ENCODE peak calls at places on chromosomes 16 and 17, in seven cellular contexts. One of them, this sample, is unnamed.

GRCh38 chr16:85083051-85083639 is 29.1 kb downstream of the CIBAR2 start:
- DNase-seq in uterus: no peak
- DNase-seq in heart right ventricle: no peak
- DNase-seq in tibial artery: no peak
- DNase-seq in pancreas: no peak
- DNase-seq in body of pancreas: no peak
- DNase-seq in PC-9: no peak
- DNase-seq in this sample: no peak

GRCh38 chr17:36980281-36980761 is 31.6 kb downstream of the AATF start:
- DNase-seq in uterus: no peak
- DNase-seq in heart right ventricle: no peak
- DNase-seq in tibial artery: no peak
- DNase-seq in pancreas: no peak
- DNase-seq in body of pancreas: no peak
- DNase-seq in PC-9: no peak
- DNase-seq in this sample: no peak

GRCh38 chr16:63925221-63925620 is 1196.6 kb downstream of the CDH11 start:
- DNase-seq in uterus: no peak
- DNase-seq in heart right ventricle: no peak
- DNase-seq in tibial artery: no peak
- DNase-seq in pancreas: no peak
- DNase-seq in body of pancreas: no peak
- DNase-seq in PC-9: no peak
- DNase-seq in this sample: no peak

GRCh38 chr16:31385680-31386079 is 7.5 kb upstream of the ITGAD start:
- DNase-seq in uterus: no peak
- DNase-seq in heart right ventricle: no peak
- DNase-seq in tibial artery: no peak
- DNase-seq in pancreas: peak; percentile 55
- DNase-seq in body of pancreas: peak; percentile 84
- DNase-seq in PC-9: peak; percentile 88
- DNase-seq in this sample: no peak

GRCh38 chr17:74165811-74166365 is 37.6 kb upstream of the RPL38 start:
- DNase-seq in uterus: no peak
- DNase-seq in heart right ventricle: no peak
- DNase-seq in tibial artery: no peak
- DNase-seq in pancreas: no peak
- DNase-seq in body of pancreas: no peak
- DNase-seq in PC-9: no peak
- DNase-seq in this sample: peak; percentile 11

GRCh38 chr16:88390760-88391496 is 8.2 kb downstream of the ZNF469 start:
- DNase-seq in uterus: no peak
- DNase-seq in heart right ventricle: peak; percentile 50
- DNase-seq in tibial artery: no peak
- DNase-seq in pancreas: no peak
- DNase-seq in body of pancreas: no peak
- DNase-seq in PC-9: no peak
- DNase-seq in this sample: no peak

GRCh38 chr17:35943537-35943936 is at the start of gene LYZL6:
- DNase-seq in uterus: no peak
- DNase-seq in heart right ventricle: no peak
- DNase-seq in tibial artery: no peak
- DNase-seq in pancreas: no peak
- DNase-seq in body of pancreas: no peak
- DNase-seq in PC-9: no peak
- DNase-seq in this sample: no peak

GRCh38 chr17:18328643-18329204 is 13.6 kb downstream of the SMCR8 start:
- DNase-seq in uterus: no peak
- DNase-seq in heart right ventricle: no peak
- DNase-seq in tibial artery: no peak
- DNase-seq in pancreas: no peak
- DNase-seq in body of pancreas: no peak
- DNase-seq in PC-9: no peak
- DNase-seq in this sample: no peak

GRCh38 chr16:22274916-22275315 is 22.3 kb upstream of the POLR3E start:
- DNase-seq in uterus: no peak
- DNase-seq in heart right ventricle: no peak
- DNase-seq in tibial artery: no peak
- DNase-seq in pancreas: no peak
- DNase-seq in body of pancreas: no peak
- DNase-seq in PC-9: no peak
- DNase-seq in this sample: no peak

GRCh38 chr16:50301626-50302471 is 35.5 kb downstream of the ADCY7 start:
- DNase-seq in uterus: peak; percentile 27
- DNase-seq in heart right ventricle: no peak
- DNase-seq in tibial artery: peak; percentile 74
- DNase-seq in pancreas: no peak
- DNase-seq in body of pancreas: no peak
- DNase-seq in PC-9: peak; percentile 45
- DNase-seq in this sample: peak; percentile 81

GRCh38 chr16:31274831-31275816 is 15.3 kb downstream of the ITGAM start:
- DNase-seq in uterus: no peak
- DNase-seq in heart right ventricle: no peak
- DNase-seq in tibial artery: no peak
- DNase-seq in pancreas: no peak
- DNase-seq in body of pancreas: no peak
- DNase-seq in PC-9: no peak
- DNase-seq in this sample: no peak

GRCh38 chr16:923184-923583 is 47.6 kb downstream of the LMF1 start:
- DNase-seq in uterus: no peak
- DNase-seq in heart right ventricle: no peak
- DNase-seq in tibial artery: no peak
- DNase-seq in pancreas: peak; percentile 4
- DNase-seq in body of pancreas: no peak
- DNase-seq in PC-9: no peak
- DNase-seq in this sample: no peak

GRCh38 chr16:21971856-21972255 is 18.7 kb downstream of the UQCRC2 start:
- DNase-seq in uterus: no peak
- DNase-seq in heart right ventricle: no peak
- DNase-seq in tibial artery: no peak
- DNase-seq in pancreas: no peak
- DNase-seq in body of pancreas: no peak
- DNase-seq in PC-9: no peak
- DNase-seq in this sample: no peak

GRCh38 chr17:34393401-34393800 is 30.4 kb upstream of the CCL1 start:
- DNase-seq in uterus: no peak
- DNase-seq in heart right ventricle: no peak
- DNase-seq in tibial artery: no peak
- DNase-seq in pancreas: no peak
- DNase-seq in body of pancreas: no peak
- DNase-seq in PC-9: no peak
- DNase-seq in this sample: no peak

GRCh38 chr16:56233795-56234566 is 42.7 kb downstream of the GNAO1 start:
- DNase-seq in uterus: no peak
- DNase-seq in heart right ventricle: no peak
- DNase-seq in tibial artery: no peak
- DNase-seq in pancreas: no peak
- DNase-seq in body of pancreas: no peak
- DNase-seq in PC-9: peak; percentile 72
- DNase-seq in this sample: no peak

GRCh38 chr16:74734361-74735161 is 33.9 kb upstream of the MLKL start:
- DNase-seq in uterus: no peak
- DNase-seq in heart right ventricle: no peak
- DNase-seq in tibial artery: no peak
- DNase-seq in pancreas: no peak
- DNase-seq in body of pancreas: no peak
- DNase-seq in PC-9: no peak
- DNase-seq in this sample: no peak

GRCh38 chr16:87608400-87608985 is 6.2 kb downstream of the JPH3 start:
- DNase-seq in uterus: peak; percentile 28
- DNase-seq in heart right ventricle: peak; percentile 71
- DNase-seq in tibial artery: peak; percentile 43
- DNase-seq in pancreas: peak; percentile 63
- DNase-seq in body of pancreas: peak; percentile 35
- DNase-seq in PC-9: no peak
- DNase-seq in this sample: no peak

GRCh38 chr16:10678655-10679054 is 16.1 kb downstream of the TEKT5 start:
- DNase-seq in uterus: no peak
- DNase-seq in heart right ventricle: no peak
- DNase-seq in tibial artery: no peak
- DNase-seq in pancreas: no peak
- DNase-seq in body of pancreas: no peak
- DNase-seq in PC-9: no peak
- DNase-seq in this sample: no peak

GRCh38 chr17:7296189-7296861 is 1.9 kb upstream of the YBX2 start:
- DNase-seq in uterus: peak; percentile 84
- DNase-seq in heart right ventricle: peak; percentile 81
- DNase-seq in tibial artery: peak; percentile 74
- DNase-seq in pancreas: peak; percentile 86
- DNase-seq in body of pancreas: peak; percentile 84
- DNase-seq in PC-9: peak; percentile 61
- DNase-seq in this sample: peak; percentile 72

GRCh38 chr17:7293131-7293557 is 1.3 kb downstream of the YBX2 start:
- DNase-seq in uterus: no peak
- DNase-seq in heart right ventricle: no peak
- DNase-seq in tibial artery: no peak
- DNase-seq in pancreas: no peak
- DNase-seq in body of pancreas: no peak
- DNase-seq in PC-9: peak; percentile 86
- DNase-seq in this sample: no peak

GRCh38 chr17:7295230-7296180 is 1.1 kb upstream of the YBX2 start:
- DNase-seq in uterus: no peak
- DNase-seq in heart right ventricle: no peak
- DNase-seq in tibial artery: no peak
- DNase-seq in pancreas: no peak
- DNase-seq in body of pancreas: no peak
- DNase-seq in PC-9: no peak
- DNase-seq in this sample: no peak

GRCh38 chr17:7293821-7294613 is 422 bp downstream of the YBX2 start:
- DNase-seq in uterus: no peak
- DNase-seq in heart right ventricle: no peak
- DNase-seq in tibial artery: no peak
- DNase-seq in pancreas: peak; percentile 73
- DNase-seq in body of pancreas: peak; percentile 50
- DNase-seq in PC-9: no peak
- DNase-seq in this sample: no peak

GRCh38 chr17:7294614-7295153 is at the start of gene YBX2:
- DNase-seq in uterus: peak; percentile 61
- DNase-seq in heart right ventricle: peak; percentile 66
- DNase-seq in tibial artery: no peak
- DNase-seq in pancreas: peak; percentile 90
- DNase-seq in body of pancreas: peak; percentile 83
- DNase-seq in PC-9: no peak
- DNase-seq in this sample: peak; percentile 90
- H3K27ac ChIP-seq in uterus: peak within 1 kb of the TSS; percentile 67
- H3K27ac ChIP-seq in heart right ventricle: peak within 1 kb of the TSS; percentile 81
- H3K27ac ChIP-seq in tibial artery: peak within 1 kb of the TSS; percentile 61
- H3K27ac ChIP-seq in pancreas: no peak within 1 kb of the TSS
- H3K27ac ChIP-seq in body of pancreas: no peak within 1 kb of the TSS
- H3K27ac ChIP-seq in PC-9: no peak within 1 kb of the TSS
- H3K27ac ChIP-seq in this sample: peak within 1 kb of the TSS; percentile 45

DNA sequence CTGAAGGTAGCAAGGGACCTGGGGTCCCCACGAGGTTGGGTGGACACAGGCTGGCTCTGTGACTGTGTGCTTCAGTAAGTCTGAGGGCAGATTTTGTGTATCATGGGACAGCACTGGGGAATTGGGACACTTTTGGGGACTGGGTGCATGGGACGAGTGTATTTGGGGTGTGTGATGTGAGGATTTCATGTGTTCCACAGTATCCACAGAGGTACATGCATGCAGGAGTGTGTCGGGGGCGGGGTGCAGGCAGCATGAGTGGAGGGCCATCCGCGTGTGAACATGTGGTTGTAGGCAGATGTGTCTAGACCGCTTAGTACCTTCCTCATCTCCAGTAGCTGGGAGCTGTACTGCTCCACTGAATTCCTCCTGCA is 1.1 kb upstream of the DLX3 start:
- DNase-seq in uterus: no peak
- DNase-seq in heart right ventricle: no peak
- DNase-seq in tibial artery: no peak
- DNase-seq in pancreas: no peak
- DNase-seq in body of pancreas: no peak
- DNase-seq in PC-9: no peak
- DNase-seq in this sample: no peak
- H3K4me1 ChIP-seq in uterus: peaks cover 21% of the 10 kb centered on the region
- H3K4me1 ChIP-seq in heart right ventricle: peaks cover 20% of the 10 kb centered on the region
- H3K4me1 ChIP-seq in tibial artery: peaks cover 38% of the 10 kb centered on the region
- H3K4me1 ChIP-seq in pancreas: peaks cover 10% of the 10 kb centered on the region
- H3K4me1 ChIP-seq in body of pancreas: peaks cover 45% of the 10 kb centered on the region
- H3K4me1 ChIP-seq in PC-9: peaks cover 34% of the 10 kb centered on the region
- H3K4me1 ChIP-seq in this sample: peaks cover 10% of the 10 kb centered on the region

GRCh38 chr17:13884347-13884746 is 185.0 kb upstream of the COX10 start:
- DNase-seq in uterus: no peak
- DNase-seq in heart right ventricle: no peak
- DNase-seq in tibial artery: no peak
- DNase-seq in pancreas: no peak
- DNase-seq in body of pancreas: no peak
- DNase-seq in PC-9: no peak
- DNase-seq in this sample: no peak

GRCh38 chr17:13883659-13884058 is 185.6 kb upstream of the COX10 start:
- DNase-seq in uterus: no peak
- DNase-seq in heart right ventricle: no peak
- DNase-seq in tibial artery: no peak
- DNase-seq in pancreas: no peak
- DNase-seq in body of pancreas: no peak
- DNase-seq in PC-9: no peak
- DNase-seq in this sample: no peak

GRCh38 chr17:13885550-13885949 is 183.8 kb upstream of the COX10 start:
- DNase-seq in uterus: no peak
- DNase-seq in heart right ventricle: no peak
- DNase-seq in tibial artery: no peak
- DNase-seq in pancreas: no peak
- DNase-seq in body of pancreas: no peak
- DNase-seq in PC-9: no peak
- DNase-seq in this sample: no peak

GRCh38 chr17:13874817-13875216 is 194.5 kb upstream of the COX10 start:
- DNase-seq in uterus: no peak
- DNase-seq in heart right ventricle: no peak
- DNase-seq in tibial artery: no peak
- DNase-seq in pancreas: no peak
- DNase-seq in body of pancreas: no peak
- DNase-seq in PC-9: no peak
- DNase-seq in this sample: no peak

DNA sequence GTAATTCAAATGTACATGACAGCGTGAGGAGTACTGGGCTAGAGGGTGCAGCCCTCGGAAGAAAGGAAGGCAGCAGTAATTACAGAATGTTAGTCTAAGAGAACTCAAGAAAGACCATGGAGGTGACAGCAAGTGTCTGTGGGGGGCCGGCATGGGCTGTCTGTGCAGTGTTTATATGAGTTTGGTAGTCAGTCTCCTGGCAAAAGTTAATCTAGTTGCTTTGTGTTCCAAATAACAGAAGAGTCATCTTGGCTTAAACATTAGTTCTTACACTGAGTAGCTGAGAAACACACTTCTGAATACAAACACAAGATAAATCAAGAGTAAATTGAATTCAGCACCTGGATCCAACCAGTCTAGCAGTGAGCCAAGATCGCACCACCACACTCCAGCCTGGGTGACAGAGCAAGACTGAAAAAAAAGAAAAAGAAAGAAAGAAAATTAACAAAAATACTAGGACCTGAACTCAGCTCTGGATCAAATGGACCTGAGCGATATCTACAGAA is 189.3 kb upstream of the COX10 start:
- DNase-seq in uterus: no peak
- DNase-seq in heart right ventricle: no peak
- DNase-seq in tibial artery: no peak
- DNase-seq in pancreas: no peak
- DNase-seq in body of pancreas: no peak
- DNase-seq in PC-9: no peak
- DNase-seq in this sample: no peak
- H3K27ac ChIP-seq in uterus: no peak overlapping the region
- H3K27ac ChIP-seq in heart right ventricle: no peak overlapping the region
- H3K27ac ChIP-seq in tibial artery: no peak overlapping the region
- H3K27ac ChIP-seq in pancreas: no peak overlapping the region
- H3K27ac ChIP-seq in body of pancreas: no peak overlapping the region
- H3K27ac ChIP-seq in PC-9: no peak overlapping the region
- H3K27ac ChIP-seq in this sample: no peak overlapping the region

GRCh38 chr17:2929881-2930533 is 133.4 kb downstream of the OR1D5 start:
- DNase-seq in uterus: no peak
- DNase-seq in heart right ventricle: peak; percentile 40
- DNase-seq in tibial artery: no peak
- DNase-seq in pancreas: peak; percentile 70
- DNase-seq in body of pancreas: peak; percentile 66
- DNase-seq in PC-9: no peak
- DNase-seq in this sample: no peak
- H3K4me1 ChIP-seq in uterus: no peaks in the 10 kb centered on the region
- H3K4me1 ChIP-seq in heart right ventricle: no peaks in the 10 kb centered on the region
- H3K4me1 ChIP-seq in tibial artery: no peaks in the 10 kb centered on the region
- H3K4me1 ChIP-seq in pancreas: no peaks in the 10 kb centered on the region
- H3K4me1 ChIP-seq in body of pancreas: peaks cover 25% of the 10 kb centered on the region
- H3K4me1 ChIP-seq in PC-9: no peaks in the 10 kb centered on the region
- H3K4me1 ChIP-seq in this sample: peaks cover 16% of the 10 kb centered on the region

This sample was measured in RWPE2.